ENCODE peak calls at places on chromosomes 1 and 21, in seven cellular contexts. One of them, this sample, is unnamed. For H3K9me3, the result is how much of the 10 kb centered on the place peaks cover.

GRCh38 chr21:45741691-45742090 is 98.2 kb downstream of the PCBP3 start:
- DNase-seq in tibial nerve: no peak
- DNase-seq in aorta: peak
- DNase-seq in fibroblast of lung: no peak
- DNase-seq in left lung: no peak
- DNase-seq in PC-9: no peak
- DNase-seq in thoracic aorta: no peak
- DNase-seq in this sample: no peak

GRCh38 chr1:91889717-91890459 is 3.9 kb upstream of the TGFBR3 start:
- DNase-seq in tibial nerve: no peak
- DNase-seq in aorta: no peak
- DNase-seq in fibroblast of lung: peak
- DNase-seq in left lung: no peak
- DNase-seq in PC-9: peak
- DNase-seq in thoracic aorta: no peak
- DNase-seq in this sample: no peak

GRCh38 chr1:161200992-161201827 is 957 bp upstream of the NDUFS2 start:
- DNase-seq in tibial nerve: peak
- DNase-seq in aorta: peak
- DNase-seq in fibroblast of lung: peak
- DNase-seq in left lung: no peak
- DNase-seq in PC-9: no peak
- DNase-seq in thoracic aorta: no peak
- DNase-seq in this sample: no peak

GRCh38 chr1:45084562-45084961 is 72.5 kb downstream of the UROD start:
- DNase-seq in tibial nerve: no peak
- DNase-seq in aorta: no peak
- DNase-seq in fibroblast of lung: no peak
- DNase-seq in left lung: no peak
- DNase-seq in PC-9: no peak
- DNase-seq in thoracic aorta: no peak
- DNase-seq in this sample: no peak

GRCh38 chr1:114097109-114097508 is 56.6 kb downstream of the SYT6 start:
- DNase-seq in tibial nerve: peak
- DNase-seq in aorta: no peak
- DNase-seq in fibroblast of lung: no peak
- DNase-seq in left lung: no peak
- DNase-seq in PC-9: no peak
- DNase-seq in thoracic aorta: no peak
- DNase-seq in this sample: no peak

GRCh38 chr1:112358061-112358770 is 37.8 kb upstream of the CTTNBP2NL start:
- DNase-seq in tibial nerve: no peak
- DNase-seq in aorta: no peak
- DNase-seq in fibroblast of lung: peak
- DNase-seq in left lung: no peak
- DNase-seq in PC-9: no peak
- DNase-seq in thoracic aorta: no peak
- DNase-seq in this sample: no peak

GRCh38 chr21:45336535-45336810 is 48.8 kb upstream of the POFUT2 start:
- DNase-seq in tibial nerve: no peak
- DNase-seq in aorta: no peak
- DNase-seq in fibroblast of lung: no peak
- DNase-seq in left lung: no peak
- DNase-seq in PC-9: no peak
- DNase-seq in thoracic aorta: no peak
- DNase-seq in this sample: no peak

GRCh38 chr1:28194326-28195035 is 18.0 kb upstream of the PTAFR start:
- DNase-seq in tibial nerve: no peak
- DNase-seq in aorta: no peak
- DNase-seq in fibroblast of lung: no peak
- DNase-seq in left lung: no peak
- DNase-seq in PC-9: no peak
- DNase-seq in thoracic aorta: no peak
- DNase-seq in this sample: no peak

GRCh38 chr1:90340604-90341003 is 345.7 kb downstream of the ZNF326 start:
- DNase-seq in tibial nerve: no peak
- DNase-seq in aorta: no peak
- DNase-seq in fibroblast of lung: no peak
- DNase-seq in left lung: no peak
- DNase-seq in PC-9: no peak
- DNase-seq in thoracic aorta: no peak
- DNase-seq in this sample: no peak

GRCh38 chr1:40948741-40949528 is 30.6 kb upstream of the CTPS1 start:
- DNase-seq in tibial nerve: peak
- DNase-seq in aorta: no peak
- DNase-seq in fibroblast of lung: peak
- DNase-seq in left lung: peak
- DNase-seq in PC-9: peak
- DNase-seq in thoracic aorta: no peak
- DNase-seq in this sample: no peak

GRCh38 chr1:94812985-94813384 is 7.2 kb upstream of the SLC44A3 start:
- DNase-seq in tibial nerve: no peak
- DNase-seq in aorta: no peak
- DNase-seq in fibroblast of lung: no peak
- DNase-seq in left lung: no peak
- DNase-seq in PC-9: no peak
- DNase-seq in thoracic aorta: no peak
- DNase-seq in this sample: no peak

GRCh38 chr1:94819584-94819944 is 593 bp upstream of the SLC44A3 start:
- DNase-seq in tibial nerve: no peak
- DNase-seq in aorta: no peak
- DNase-seq in fibroblast of lung: no peak
- DNase-seq in left lung: no peak
- DNase-seq in PC-9: no peak
- DNase-seq in thoracic aorta: no peak
- DNase-seq in this sample: no peak

GRCh38 chr1:94817697-94818096 is 2.5 kb upstream of the SLC44A3 start:
- DNase-seq in tibial nerve: no peak
- DNase-seq in aorta: no peak
- DNase-seq in fibroblast of lung: no peak
- DNase-seq in left lung: no peak
- DNase-seq in PC-9: no peak
- DNase-seq in thoracic aorta: no peak
- DNase-seq in this sample: no peak

GRCh38 chr1:94819945-94820746 is at the start of gene SLC44A3:
- DNase-seq in tibial nerve: no peak
- DNase-seq in aorta: peak
- DNase-seq in fibroblast of lung: peak
- DNase-seq in left lung: peak
- DNase-seq in PC-9: peak
- DNase-seq in thoracic aorta: no peak
- DNase-seq in this sample: no peak

GRCh38 chr1:94816030-94816429 is 4.1 kb upstream of the SLC44A3 start:
- DNase-seq in tibial nerve: no peak
- DNase-seq in aorta: no peak
- DNase-seq in fibroblast of lung: no peak
- DNase-seq in left lung: no peak
- DNase-seq in PC-9: no peak
- DNase-seq in thoracic aorta: no peak
- DNase-seq in this sample: no peak
- H3K9me3 ChIP-seq in tibial nerve: under half
- H3K9me3 ChIP-seq in aorta: under half
- H3K9me3 ChIP-seq in fibroblast of lung: under half
- H3K9me3 ChIP-seq in left lung: under half
- H3K9me3 ChIP-seq in PC-9: under half
- H3K9me3 ChIP-seq in thoracic aorta: under half
- H3K9me3 ChIP-seq in this sample: under half

DNA sequence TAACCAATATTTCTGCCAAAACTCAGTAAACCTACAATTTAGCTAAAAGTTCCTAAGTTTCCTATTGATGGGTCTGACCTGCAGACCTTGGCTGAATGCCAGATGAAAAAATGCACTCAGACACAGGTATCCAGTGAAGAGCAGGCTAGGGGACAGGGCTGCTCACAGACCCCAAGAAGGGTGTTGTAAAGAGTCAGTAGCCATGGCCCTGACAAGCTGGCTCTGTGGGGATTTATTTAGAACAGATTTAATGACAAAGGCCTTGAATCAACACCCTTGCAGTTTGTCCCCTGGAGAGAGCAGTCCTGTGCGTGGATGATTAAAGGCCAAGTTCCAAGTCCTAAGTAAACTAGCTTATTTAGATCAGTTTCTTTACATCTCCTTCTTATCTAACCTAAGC is 1243.2 kb upstream of the ADGRL4 start:
- DNase-seq in tibial nerve: no peak
- DNase-seq in aorta: no peak
- DNase-seq in fibroblast of lung: no peak
- DNase-seq in left lung: no peak
- DNase-seq in PC-9: no peak
- DNase-seq in thoracic aorta: no peak
- DNase-seq in this sample: no peak
- H3K9me3 ChIP-seq in tibial nerve: under half
- H3K9me3 ChIP-seq in aorta: under half
- H3K9me3 ChIP-seq in fibroblast of lung: under half
- H3K9me3 ChIP-seq in left lung: under half
- H3K9me3 ChIP-seq in PC-9: under half
- H3K9me3 ChIP-seq in thoracic aorta: under half
- H3K9me3 ChIP-seq in this sample: under half

DNA sequence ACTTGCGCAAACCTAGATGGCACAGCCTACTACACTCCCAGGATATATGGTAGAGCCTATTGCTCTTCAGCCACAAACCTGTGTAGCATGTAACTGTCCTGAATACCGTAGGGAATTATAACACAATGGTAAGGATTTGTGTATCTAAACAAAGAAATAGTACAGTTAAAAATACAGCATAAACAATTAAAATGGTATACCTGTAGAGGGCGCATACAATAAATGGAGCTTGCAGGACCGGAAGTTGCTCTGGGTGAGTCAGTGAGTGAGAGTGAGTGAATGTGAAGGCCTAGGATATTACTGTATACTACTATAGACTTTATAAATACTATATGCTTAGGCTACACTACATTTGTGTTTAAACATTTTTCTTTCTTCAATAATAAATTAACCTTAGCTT is 99.3 kb downstream of the PLD5 start:
- DNase-seq in tibial nerve: no peak
- DNase-seq in aorta: no peak
- DNase-seq in fibroblast of lung: no peak
- DNase-seq in left lung: no peak
- DNase-seq in PC-9: no peak
- DNase-seq in thoracic aorta: no peak
- DNase-seq in this sample: no peak
- H3K9me3 ChIP-seq in tibial nerve: under half
- H3K9me3 ChIP-seq in aorta: under half
- H3K9me3 ChIP-seq in fibroblast of lung: under half
- H3K9me3 ChIP-seq in left lung: under half
- H3K9me3 ChIP-seq in PC-9: under half
- H3K9me3 ChIP-seq in thoracic aorta: under half
- H3K9me3 ChIP-seq in this sample: under half

GRCh38 chr21:16519012-16519411 is 789.2 kb downstream of the USP25 start:
- DNase-seq in tibial nerve: no peak
- DNase-seq in aorta: no peak
- DNase-seq in fibroblast of lung: no peak
- DNase-seq in left lung: no peak
- DNase-seq in PC-9: no peak
- DNase-seq in thoracic aorta: no peak
- DNase-seq in this sample: no peak

GRCh38 chr21:16522512-16522911 is 792.7 kb downstream of the USP25 start:
- DNase-seq in tibial nerve: no peak
- DNase-seq in aorta: no peak
- DNase-seq in fibroblast of lung: peak
- DNase-seq in left lung: no peak
- DNase-seq in PC-9: peak
- DNase-seq in thoracic aorta: no peak
- DNase-seq in this sample: no peak

GRCh38 chr21:16517380-16517779 is 787.6 kb downstream of the USP25 start:
- DNase-seq in tibial nerve: no peak
- DNase-seq in aorta: no peak
- DNase-seq in fibroblast of lung: no peak
- DNase-seq in left lung: no peak
- DNase-seq in PC-9: no peak
- DNase-seq in thoracic aorta: no peak
- DNase-seq in this sample: no peak

GRCh38 chr21:16514316-16514715 is 784.5 kb downstream of the USP25 start:
- DNase-seq in tibial nerve: no peak
- DNase-seq in aorta: no peak
- DNase-seq in fibroblast of lung: no peak
- DNase-seq in left lung: no peak
- DNase-seq in PC-9: no peak
- DNase-seq in thoracic aorta: no peak
- DNase-seq in this sample: no peak

DNA sequence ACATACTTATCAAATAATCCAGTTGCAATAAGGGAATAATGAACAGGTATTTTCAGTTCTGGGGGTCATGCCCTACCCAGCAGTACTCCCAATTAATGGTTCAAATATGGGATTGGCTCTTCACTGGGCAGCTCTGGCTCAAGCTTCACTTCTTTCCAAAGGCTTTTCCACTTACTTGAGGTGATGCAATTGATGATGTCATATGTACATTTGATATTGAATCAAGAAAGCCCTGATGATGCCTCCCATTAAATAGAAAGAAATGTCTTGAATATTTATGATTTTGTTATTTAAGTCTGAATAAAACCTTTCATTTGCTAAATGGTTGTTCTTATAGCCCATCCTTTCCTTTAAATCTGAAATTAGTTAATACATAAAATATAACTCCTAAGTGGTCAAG is 789.9 kb downstream of the USP25 start:
- DNase-seq in tibial nerve: no peak
- DNase-seq in aorta: no peak
- DNase-seq in fibroblast of lung: peak
- DNase-seq in left lung: no peak
- DNase-seq in PC-9: no peak
- DNase-seq in thoracic aorta: no peak
- DNase-seq in this sample: no peak
- H3K9me3 ChIP-seq in tibial nerve: under half
- H3K9me3 ChIP-seq in aorta: under half
- H3K9me3 ChIP-seq in fibroblast of lung: under half
- H3K9me3 ChIP-seq in left lung: under half
- H3K9me3 ChIP-seq in PC-9: under half
- H3K9me3 ChIP-seq in thoracic aorta: under half
- H3K9me3 ChIP-seq in this sample: under half

GRCh38 chr21:21714396-21714795 is 716.2 kb downstream of the NCAM2 start:
- DNase-seq in tibial nerve: no peak
- DNase-seq in aorta: no peak
- DNase-seq in fibroblast of lung: peak
- DNase-seq in left lung: no peak
- DNase-seq in PC-9: no peak
- DNase-seq in thoracic aorta: no peak
- DNase-seq in this sample: no peak
- H3K9me3 ChIP-seq in tibial nerve: under half
- H3K9me3 ChIP-seq in aorta: under half
- H3K9me3 ChIP-seq in fibroblast of lung: under half
- H3K9me3 ChIP-seq in left lung: under half
- H3K9me3 ChIP-seq in PC-9: under half
- H3K9me3 ChIP-seq in thoracic aorta: under half
- H3K9me3 ChIP-seq in this sample: under half

GRCh38 chr1:156082111-156083091 is at the start of gene MEX3A:
- DNase-seq in tibial nerve: peak
- DNase-seq in aorta: peak
- DNase-seq in fibroblast of lung: peak
- DNase-seq in left lung: peak
- DNase-seq in PC-9: peak
- DNase-seq in thoracic aorta: no peak
- DNase-seq in this sample: peak
- H3K9me3 ChIP-seq in tibial nerve: under half
- H3K9me3 ChIP-seq in aorta: under half
- H3K9me3 ChIP-seq in fibroblast of lung: under half
- H3K9me3 ChIP-seq in left lung: under half
- H3K9me3 ChIP-seq in PC-9: under half
- H3K9me3 ChIP-seq in thoracic aorta: under half
- H3K9me3 ChIP-seq in this sample: under half

This sample was measured in T-helper 17 cell.